ENCODE peak calls at places on chromosomes 7 and 10, in nine cellular contexts. N, S, W, C, H, J, R, F and Q are unnamed samples.

GRCh38 chr10:85557706-85558105 is 808.9 kb downstream of the GRID1 start:
- DNase-seq in R (no peak), S (no peak), F (no peak), W (no peak), J (no peak), C (no peak), H (no peak), N (no peak), Q (no peak)

GRCh38 chr7:1236132-1236655 is 3.5 kb downstream of the UNCX start:
- DNase-seq in J (no peak), H (no peak), S (no peak), R (no peak), W (no peak), N (no peak), C (no peak), F (no peak), Q (no peak)

GRCh38 chr10:119652361-119652760 is 1.2 kb downstream of the BAG3 start:
- DNase-seq in F (peak; percentile 68), R (no peak), S (peak; percentile 15), W (no peak), N (peak; percentile 63), J (peak; percentile 60), H (no peak), C (peak; percentile 7), Q (peak; percentile 66)

GRCh38 chr7:2498708-2499107 is 20.9 kb upstream of the LFNG start:
- DNase-seq in N (no peak), S (no peak), H (no peak), W (no peak), C (no peak), F (no peak), R (no peak), J (no peak), Q (no peak)

GRCh38 chr10:60753817-60754216 is 24.5 kb upstream of the CDK1 start:
- DNase-seq in H (no peak), S (no peak), N (no peak), W (no peak), R (peak; percentile 64), C (no peak), J (no peak), F (no peak), Q (no peak)

GRCh38 chr7:32330602-32331001 is 159.6 kb downstream of the LSM5 start:
- DNase-seq in W (no peak), J (no peak), H (no peak), F (no peak), R (peak; percentile 84), N (no peak), S (no peak), C (no peak), Q (no peak)

GRCh38 chr7:30470163-30470770 is 8.3 kb downstream of the NOD1 start:
- DNase-seq in S (no peak), J (no peak), W (no peak), C (peak; percentile 20), F (no peak), H (no peak), R (no peak), N (no peak), Q (no peak)

GRCh38 chr10:95134490-95134889 is 59.5 kb upstream of the ACSM6 start:
- DNase-seq in C (no peak), W (no peak), R (no peak), J (no peak), F (no peak), H (no peak), N (no peak), S (no peak), Q (no peak)

GRCh38 chr10:99996934-99997648 is 12.7 kb downstream of the DNMBP start:
- DNase-seq in H (no peak), C (no peak), R (no peak), F (no peak), J (no peak), W (no peak), S (no peak), N (no peak), Q (no peak)

GRCh38 chr7:33612434-33612833 is 292.9 kb upstream of the BMPER start:
- DNase-seq in N (no peak), H (no peak), J (no peak), S (no peak), W (no peak), F (no peak), C (no peak), R (no peak), Q (no peak)

GRCh38 chr10:123970207-123970926 is 78.8 kb upstream of the CPXM2 start:
- DNase-seq in S (no peak), C (no peak), F (no peak), N (no peak), H (no peak), J (no peak), R (peak; percentile 70), W (no peak), Q (no peak)

GRCh38 chr10:93415693-93416092 is 66.4 kb downstream of the MYOF start:
- DNase-seq in R (no peak), H (no peak), N (no peak), F (no peak), W (no peak), J (no peak), S (no peak), C (no peak), Q (no peak)

GRCh38 chr10:72692897-72693598 is 1.1 kb downstream of the MCU start:
- DNase-seq in R (peak; percentile 87), C (no peak), J (no peak), F (no peak), S (peak; percentile 4), N (no peak), H (no peak), W (no peak), Q (peak; percentile 14)